ENCODE peak calls at places on chromosomes 7 and 10, in five cellular contexts. One of them, this sample, is unnamed.

GRCh38 chr10:94066411-94066810 is 72.7 kb downstream of the PLCE1 start:
- DNase-seq in BE2C: no peak
- DNase-seq in left lung: no peak
- DNase-seq in astrocyte of the cerebellum: no peak
- DNase-seq in RWPE1: peak
- DNase-seq in this sample: no peak

GRCh38 chr10:29681700-29682444 is 47.1 kb upstream of the SVIL start:
- DNase-seq in RWPE1: no peak
- DNase-seq in left lung: peak
- DNase-seq in astrocyte of the cerebellum: no peak
- DNase-seq in BE2C: no peak
- DNase-seq in this sample: no peak

GRCh38 chr10:1992930-1993329 is 255.6 kb upstream of the ADARB2 start:
- DNase-seq in BE2C: no peak
- DNase-seq in left lung: no peak
- DNase-seq in RWPE1: no peak
- DNase-seq in astrocyte of the cerebellum: no peak
- DNase-seq in this sample: no peak

GRCh38 chr10:14023612-14024348 is 306.9 kb downstream of the FRMD4A start:
- DNase-seq in RWPE1: no peak
- DNase-seq in left lung: no peak
- DNase-seq in BE2C: no peak
- DNase-seq in astrocyte of the cerebellum: no peak
- DNase-seq in this sample: no peak

GRCh38 chr10:110076559-110077318 is 69.0 kb downstream of the ADD3 start:
- DNase-seq in astrocyte of the cerebellum: peak
- DNase-seq in left lung: peak
- DNase-seq in BE2C: no peak
- DNase-seq in RWPE1: peak
- DNase-seq in this sample: no peak

GRCh38 chr10:133088524-133089460 is 1.1 kb downstream of the ADGRA1 start:
- DNase-seq in RWPE1: no peak
- DNase-seq in left lung: no peak
- DNase-seq in BE2C: no peak
- DNase-seq in astrocyte of the cerebellum: no peak
- DNase-seq in this sample: no peak

GRCh38 chr10:82288461-82288881 is 413.5 kb downstream of the NRG3 start:
- DNase-seq in BE2C: no peak
- DNase-seq in astrocyte of the cerebellum: no peak
- DNase-seq in left lung: no peak
- DNase-seq in RWPE1: no peak
- DNase-seq in this sample: no peak

GRCh38 chr7:98805956-98806838 is 63.6 kb downstream of the TMEM130 start:
- DNase-seq in astrocyte of the cerebellum: no peak
- DNase-seq in left lung: no peak
- DNase-seq in RWPE1: no peak
- DNase-seq in BE2C: no peak
- DNase-seq in this sample: no peak

GRCh38 chr7:99665312-99665759 is 14.5 kb downstream of the CYP3A5 start:
- DNase-seq in left lung: no peak
- DNase-seq in BE2C: no peak
- DNase-seq in astrocyte of the cerebellum: no peak
- DNase-seq in RWPE1: no peak
- DNase-seq in this sample: no peak

GRCh38 chr7:44461387-44461786 is 29.1 kb downstream of the NUDCD3 start:
- DNase-seq in astrocyte of the cerebellum: no peak
- DNase-seq in BE2C: no peak
- DNase-seq in left lung: no peak
- DNase-seq in RWPE1: peak
- DNase-seq in this sample: peak

GRCh38 chr10:118332948-118333710 is 9.0 kb downstream of the FAM204A start:
- DNase-seq in astrocyte of the cerebellum: no peak
- DNase-seq in RWPE1: peak
- DNase-seq in BE2C: no peak
- DNase-seq in left lung: no peak
- DNase-seq in this sample: no peak

GRCh38 chr10:11424456-11425287 is 186.8 kb downstream of the USP6NL start:
- DNase-seq in BE2C: peak
- DNase-seq in astrocyte of the cerebellum: peak
- DNase-seq in left lung: no peak
- DNase-seq in RWPE1: peak
- DNase-seq in this sample: peak

GRCh38 chr7:64618785-64619456 is 47.0 kb upstream of the ZNF107 start:
- DNase-seq in RWPE1: peak
- DNase-seq in left lung: no peak
- DNase-seq in astrocyte of the cerebellum: peak
- DNase-seq in BE2C: peak
- DNase-seq in this sample: no peak

GRCh38 chr10:50932113-50932512 is 46.7 kb upstream of the A1CF start:
- DNase-seq in RWPE1: no peak
- DNase-seq in BE2C: no peak
- DNase-seq in astrocyte of the cerebellum: no peak
- DNase-seq in left lung: no peak
- DNase-seq in this sample: no peak

GRCh38 chr10:10786334-10787090 is 231.2 kb upstream of the CELF2 start:
- DNase-seq in RWPE1: peak
- DNase-seq in left lung: no peak
- DNase-seq in BE2C: no peak
- DNase-seq in astrocyte of the cerebellum: no peak
- DNase-seq in this sample: no peak

GRCh38 chr7:134548877-134549276 is at the start of gene AKR1B15:
- DNase-seq in astrocyte of the cerebellum: no peak
- DNase-seq in RWPE1: peak
- DNase-seq in left lung: no peak
- DNase-seq in BE2C: no peak
- DNase-seq in this sample: no peak

GRCh38 chr7:134545918-134546317 is 3.0 kb upstream of the AKR1B15 start:
- DNase-seq in astrocyte of the cerebellum: no peak
- DNase-seq in BE2C: no peak
- DNase-seq in left lung: no peak
- DNase-seq in RWPE1: no peak
- DNase-seq in this sample: no peak

GRCh38 chr7:134549366-134549765 is 456 bp downstream of the AKR1B15 start:
- DNase-seq in astrocyte of the cerebellum: no peak
- DNase-seq in left lung: no peak
- DNase-seq in BE2C: no peak
- DNase-seq in RWPE1: no peak
- DNase-seq in this sample: no peak

GRCh38 chr7:134546903-134547737 is 1.8 kb upstream of the AKR1B15 start:
- DNase-seq in BE2C: peak
- DNase-seq in left lung: peak
- DNase-seq in RWPE1: no peak
- DNase-seq in astrocyte of the cerebellum: peak
- DNase-seq in this sample: no peak

DNA sequence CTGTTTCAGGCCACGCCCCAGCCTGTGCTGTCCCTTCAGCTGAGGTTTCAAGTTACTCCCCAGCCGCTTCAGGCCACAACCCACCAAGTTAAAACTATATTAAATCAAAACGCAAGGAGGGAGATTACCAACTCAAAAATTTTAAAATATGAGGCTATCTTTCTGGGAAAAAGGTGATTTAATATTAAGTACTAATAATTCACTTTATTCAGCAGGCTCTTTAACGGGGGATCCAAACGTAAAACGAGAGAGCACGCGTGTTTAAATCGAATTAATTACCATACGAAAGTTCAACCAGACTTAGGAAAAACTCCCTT is 1.2 kb upstream of the AKR1B15 start:
- DNase-seq in RWPE1: peak
- DNase-seq in astrocyte of the cerebellum: peak
- DNase-seq in BE2C: no peak
- DNase-seq in left lung: peak
- DNase-seq in this sample: no peak
- TF ChIP-seq CTCF in RWPE1: peak
- TF ChIP-seq CTCF in astrocyte of the cerebellum: no peak
- TF ChIP-seq CTCF in BE2C: no peak
- TF ChIP-seq CTCF in left lung: no peak
- TF ChIP-seq CTCF in this sample: no peak

DNA sequence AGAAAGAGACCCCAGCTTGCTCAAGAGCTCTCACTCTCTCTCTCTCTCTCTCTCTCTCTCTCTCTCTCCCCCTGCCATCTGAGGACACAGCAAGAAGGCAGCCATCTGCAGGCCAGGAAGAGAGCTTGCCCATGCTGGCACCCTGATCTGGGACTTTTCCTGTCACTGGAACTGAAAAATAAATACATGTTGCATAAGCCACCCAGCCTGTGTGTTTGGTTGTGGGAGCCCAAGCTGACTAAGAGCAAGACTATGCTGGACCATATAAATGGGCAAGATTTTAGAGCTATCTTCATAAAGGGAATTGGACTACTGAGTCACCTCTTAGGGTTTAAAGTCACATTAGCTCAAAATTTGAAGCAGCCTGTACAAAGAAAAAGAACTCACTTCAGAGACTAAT is 98.6 kb downstream of the SLC16A9 start:
- DNase-seq in BE2C: no peak
- DNase-seq in left lung: no peak
- DNase-seq in RWPE1: no peak
- DNase-seq in astrocyte of the cerebellum: no peak
- DNase-seq in this sample: no peak
- TF ChIP-seq CTCF in BE2C: no peak
- TF ChIP-seq CTCF in left lung: no peak
- TF ChIP-seq CTCF in RWPE1: no peak
- TF ChIP-seq CTCF in astrocyte of the cerebellum: no peak
- TF ChIP-seq CTCF in this sample: no peak

GRCh38 chr10:78844956-78845355 is 223.8 kb upstream of the ZMIZ1 start:
- DNase-seq in BE2C: no peak
- DNase-seq in left lung: no peak
- DNase-seq in astrocyte of the cerebellum: no peak
- DNase-seq in RWPE1: no peak
- DNase-seq in this sample: no peak
- TF ChIP-seq CTCF in BE2C: peak
- TF ChIP-seq CTCF in left lung: no peak
- TF ChIP-seq CTCF in astrocyte of the cerebellum: peak
- TF ChIP-seq CTCF in RWPE1: no peak
- TF ChIP-seq CTCF in this sample: no peak

DNA sequence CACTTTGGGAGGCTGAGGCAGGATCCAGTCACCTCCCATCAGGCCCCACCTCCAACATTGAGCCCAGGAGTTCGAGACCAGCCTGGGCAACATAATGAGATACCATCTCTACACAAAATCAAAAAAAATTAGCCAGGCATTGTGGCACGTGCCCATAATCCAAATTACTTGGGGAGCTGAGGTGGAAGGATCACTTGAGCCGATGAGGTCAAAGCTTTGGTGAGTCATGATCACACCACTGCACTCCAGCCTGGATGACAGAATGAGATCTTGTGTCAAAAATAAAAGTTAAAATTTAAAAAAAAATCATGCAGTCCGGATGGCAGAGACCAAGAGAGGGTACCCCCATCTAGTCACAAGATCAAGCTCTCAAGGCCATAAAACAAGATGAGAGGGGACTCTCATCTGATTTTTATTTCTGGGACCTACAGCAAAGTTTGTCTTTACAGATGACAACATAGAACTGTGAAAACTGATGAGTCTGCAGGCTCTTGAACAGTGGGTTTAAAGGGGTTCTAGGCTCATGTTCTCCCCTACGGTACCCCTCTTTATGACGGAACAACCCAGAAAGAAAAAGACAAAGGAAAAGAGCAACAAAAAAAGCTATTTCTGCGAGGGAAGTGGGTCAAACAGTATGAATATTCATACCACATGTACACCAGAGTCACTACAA is 28.9 kb upstream of the CREB3L2 start:
- DNase-seq in left lung: no peak
- DNase-seq in astrocyte of the cerebellum: no peak
- DNase-seq in RWPE1: no peak
- DNase-seq in BE2C: no peak
- DNase-seq in this sample: no peak
- TF ChIP-seq CTCF in left lung: no peak
- TF ChIP-seq CTCF in astrocyte of the cerebellum: no peak
- TF ChIP-seq CTCF in RWPE1: no peak
- TF ChIP-seq CTCF in BE2C: no peak
- TF ChIP-seq CTCF in this sample: no peak